ENCODE peak calls at places on chromosomes 13 and 19, in six cellular contexts. Q is spleen, W is adrenal gland, M is fibroblast of lung, S is IMR-90, Z is astrocyte. E is an unnamed sample. For H3K4me1, the result is how much of the 10 kb centered on the place peaks cover.

GRCh38 chr13:98877466-98877865 is 100.4 kb downstream of the DOCK9 start:
- DNase-seq in Q (no peak), W (no peak), M (no peak), S (no peak), Z (no peak), E (no peak)

GRCh38 chr19:42555801-42556200 is 27.5 kb upstream of the CEACAM1 start:
- DNase-seq in Q (no peak), W (no peak), M (no peak), S (no peak), Z (no peak), E (no peak)

GRCh38 chr13:44174769-44175425 is 198.7 kb upstream of the SERP2 start:
- DNase-seq in Q (no peak), W (no peak), M (peak), S (peak), Z (peak), E (peak)

GRCh38 chr13:110391273-110391672 is 84.2 kb downstream of the COL4A2 start:
- DNase-seq in Q (no peak), W (no peak), M (peak), S (peak), Z (peak), E (no peak)

GRCh38 chr19:12648088-12648487 is 18.5 kb downstream of the MAN2B1 start:
- DNase-seq in Q (no peak), W (no peak), M (no peak), S (no peak), Z (no peak), E (no peak)

GRCh38 chr13:77397636-77398035 is 70.7 kb upstream of the MYCBP2 start:
- DNase-seq in Q (no peak), W (no peak), M (peak), S (no peak), Z (peak), E (no peak)

GRCh38 chr19:28509079-28509895 is 703.7 kb downstream of the UQCRFS1 start:
- DNase-seq in Q (no peak), W (no peak), M (no peak), S (no peak), Z (no peak), E (no peak)

GRCh38 chr19:4063369-4064072 is 3.2 kb downstream of the ZBTB7A start:
- DNase-seq in Q (peak), W (no peak), M (no peak), S (no peak), Z (no peak), E (no peak)

GRCh38 chr13:43185206-43185605 is 161.8 kb downstream of the DNAJC15 start:
- DNase-seq in Q (no peak), W (no peak), M (no peak), S (no peak), Z (no peak), E (no peak)

GRCh38 chr13:113974304-113975281 is 717 bp upstream of the C13orf46 start:
- DNase-seq in Q (peak), W (no peak), M (no peak), S (no peak), Z (no peak), E (no peak)

GRCh38 chr19:52498571-52498970 is 28.9 kb upstream of the ZNF808 start:
- DNase-seq in Q (no peak), W (no peak), M (no peak), S (no peak), Z (no peak), E (no peak)
- H3K27ac ChIP-seq in Q (no peak), W (no peak), M (no peak), S (no peak), Z (no peak), E (no peak)

GRCh38 chr19:1249298-1249989 is 1.1 kb downstream of the MIDN start:
- DNase-seq in Q (peak), W (peak), M (peak), S (peak), Z (peak), E (peak)
- H3K4me1 ChIP-seq in Q (half or more), W (half or more), M (under half), S (under half), Z (under half), E (under half)

GRCh38 chr13:48233097-48233885 is at the start of gene ITM2B:
- DNase-seq in Q (peak), W (peak), M (peak), S (peak), Z (peak), E (peak)
- TF ChIP-seq CTCF in Q (peak), W (peak), M (peak), S (peak), Z (no peak), E (peak)

GRCh38 chr13:21060063-21060826 is 1.1 kb downstream of the LATS2 start:
- DNase-seq in Q (peak), W (peak), M (peak), S (peak), Z (peak), E (no peak)

GRCh38 chr13:21061077-21061945 is at the start of gene LATS2:
- DNase-seq in Q (peak), W (peak), M (peak), S (peak), Z (peak), E (peak)

GRCh38 chr13:21055511-21056045 is 5.8 kb downstream of the LATS2 start:
- DNase-seq in Q (no peak), W (no peak), M (no peak), S (no peak), Z (no peak), E (no peak)

GRCh38 chr13:21060827-21061076 is 634 bp downstream of the LATS2 start:
- DNase-seq in Q (no peak), W (peak), M (no peak), S (no peak), Z (no peak), E (no peak)

DNA sequence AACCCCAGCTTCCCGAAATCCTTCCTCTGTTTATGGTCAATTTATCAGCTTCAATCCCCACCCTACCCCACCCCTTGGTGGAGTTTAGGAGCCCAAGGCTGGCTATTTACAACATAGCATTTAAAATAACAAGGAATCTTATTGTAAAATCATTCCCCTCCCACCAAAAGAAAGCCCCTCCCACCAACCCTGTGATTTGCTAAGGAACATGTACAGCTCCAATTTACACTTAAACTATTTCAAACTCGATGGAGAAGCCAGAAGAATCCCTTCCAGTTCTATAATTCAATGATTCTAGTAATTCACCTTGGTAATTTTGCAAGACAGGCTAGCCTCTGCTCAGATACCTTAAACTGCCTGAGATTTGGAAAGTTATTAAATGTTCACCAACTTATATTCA is 3.0 kb downstream of the LATS2 start:
- DNase-seq in Q (no peak), W (no peak), M (peak), S (no peak), Z (no peak), E (no peak)
- H3K27ac ChIP-seq in Q (no peak), W (no peak), M (no peak), S (no peak), Z (no peak), E (no peak)

GRCh38 chr19:39137131-39137530 is 11.5 kb downstream of the PAK4 start:
- DNase-seq in Q (no peak), W (no peak), M (no peak), S (no peak), Z (no peak), E (no peak)
- H3K4me1 ChIP-seq in Q (half or more), W (under half), M (under half), S (under half), Z (under half), E (under half)

GRCh38 chr13:20206065-20206725 is 13.5 kb upstream of the GJB2 start:
- DNase-seq in Q (no peak), W (no peak), M (no peak), S (no peak), Z (no peak), E (no peak)
- TF ChIP-seq CTCF in Q (no peak), W (no peak), M (no peak), S (no peak), Z (no peak), E (no peak)